ENCODE peak calls at places on chromosome 3, in nine cellular contexts. Y is GM12865, Q is heart left ventricle, M is tibial nerve, E is lower lobe of right lung, W is AG09319, D is AG10803, T is tibial artery, K is HFF-Myc. P is an unnamed sample.

GRCh38 chr3:120448707-120449650 is 1.8 kb downstream of the FSTL1 start:
- DNase-seq in Y (no peak), Q (no peak), M (no peak), E (no peak), W (no peak), D (peak), T (no peak), K (no peak), P (no peak)

GRCh38 chr3:172111163-172111562 is 71.8 kb downstream of the FNDC3B start:
- DNase-seq in Y (no peak), Q (no peak), M (no peak), E (no peak), W (no peak), D (no peak), T (no peak), K (no peak), P (no peak)

GRCh38 chr3:138441742-138442141 is 7.3 kb downstream of the ESYT3 start:
- DNase-seq in Y (no peak), Q (no peak), M (no peak), E (no peak), W (no peak), D (peak), T (no peak), K (no peak), P (no peak)

GRCh38 chr3:120983321-120983665 is 75.3 kb downstream of the STXBP5L start:
- DNase-seq in Y (no peak), Q (no peak), M (no peak), E (no peak), W (no peak), D (no peak), T (no peak), K (no peak), P (no peak)

GRCh38 chr3:57011022-57011421 is 49.4 kb upstream of the SPATA12 start:
- DNase-seq in Y (no peak), Q (no peak), M (no peak), E (no peak), W (no peak), D (no peak), T (no peak), K (no peak), P (no peak)

GRCh38 chr3:131756405-131756804 is 253.6 kb upstream of the MRPL3 start:
- DNase-seq in Y (no peak), Q (no peak), M (no peak), E (no peak), W (no peak), D (no peak), T (no peak), K (no peak), P (no peak)

GRCh38 chr3:154759966-154760365 is 320.2 kb upstream of the MME start:
- DNase-seq in Y (no peak), Q (no peak), M (no peak), E (no peak), W (no peak), D (peak), T (no peak), K (no peak), P (no peak)

GRCh38 chr3:177037241-177037640 is 160.0 kb downstream of the TBL1XR1 start:
- DNase-seq in Y (no peak), Q (no peak), M (no peak), E (no peak), W (no peak), D (no peak), T (no peak), K (no peak), P (no peak)

GRCh38 chr3:99699841-99700240 is 61.4 kb downstream of the COL8A1 start:
- DNase-seq in Y (peak), Q (no peak), M (no peak), E (no peak), W (no peak), D (peak), T (no peak), K (no peak), P (no peak)

GRCh38 chr3:32455609-32456428 is 46.8 kb downstream of the CMTM6 start:
- DNase-seq in Y (no peak), Q (no peak), M (no peak), E (no peak), W (no peak), D (no peak), T (no peak), K (no peak), P (peak)

GRCh38 chr3:148074916-148075315 is 622.8 kb upstream of the AGTR1 start:
- DNase-seq in Y (no peak), Q (no peak), M (no peak), E (no peak), W (no peak), D (no peak), T (no peak), K (no peak), P (no peak)

DNA sequence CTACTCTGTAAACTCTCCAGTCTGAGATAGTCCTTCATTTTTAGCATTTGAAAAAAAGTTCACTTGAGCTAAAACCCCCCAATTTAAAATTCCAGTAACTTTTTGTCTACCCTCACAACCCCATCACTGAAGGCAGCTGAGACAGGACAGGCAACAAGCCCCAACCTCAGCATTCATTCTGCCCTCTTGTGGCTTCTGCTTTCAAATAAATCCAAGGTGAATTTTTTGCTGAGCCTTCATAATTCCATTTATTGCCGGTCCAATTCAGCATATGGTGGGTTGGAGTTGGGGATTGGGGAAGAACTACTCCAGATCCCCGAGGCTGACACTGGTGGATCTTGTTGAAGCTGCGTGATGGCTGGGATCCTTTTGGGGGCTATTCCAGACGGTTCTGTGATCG is 88.4 kb upstream of the THRB start:
- DNase-seq in Y (no peak), Q (no peak), M (no peak), E (no peak), W (no peak), D (no peak), T (no peak), K (no peak), P (no peak)
- TF ChIP-seq CTCF in Y (no peak), Q (peak), M (no peak), E (no peak), W (peak), D (peak), T (peak), K (peak), P (no peak)

GRCh38 chr3:55434789-55435188 is 52.3 kb downstream of the WNT5A start:
- DNase-seq in Y (peak), Q (no peak), M (no peak), E (peak), W (no peak), D (no peak), T (no peak), K (no peak), P (peak)
- TF ChIP-seq CTCF in Y (peak), Q (no peak), M (no peak), E (peak), W (peak), D (peak), T (no peak), K (peak), P (peak)

GRCh38 chr3:184298759-184299487 is at the start of gene PSMD2:
- DNase-seq in Y (peak), Q (peak), M (peak), E (peak), W (peak), D (peak), T (peak), K (peak), P (peak)
- TF ChIP-seq CTCF in Y (no peak), Q (no peak), M (no peak), E (no peak), W (no peak), D (no peak), T (peak), K (no peak), P (no peak)

GRCh38 chr3:52930748-52931147 is 33.4 kb upstream of the STIMATE start:
- DNase-seq in Y (peak), Q (no peak), M (no peak), E (no peak), W (no peak), D (no peak), T (no peak), K (no peak), P (peak)

GRCh38 chr3:52926556-52926955 is 29.2 kb upstream of the STIMATE start:
- DNase-seq in Y (no peak), Q (no peak), M (no peak), E (no peak), W (no peak), D (no peak), T (no peak), K (no peak), P (no peak)

GRCh38 chr3:52934626-52935530 is 37.5 kb upstream of the STIMATE start:
- DNase-seq in Y (peak), Q (peak), M (peak), E (no peak), W (peak), D (peak), T (no peak), K (peak), P (peak)

GRCh38 chr3:52931328-52931727 is 34.0 kb upstream of the STIMATE start:
- DNase-seq in Y (no peak), Q (no peak), M (no peak), E (no peak), W (no peak), D (no peak), T (no peak), K (no peak), P (no peak)

GRCh38 chr3:52931889-52932288 is 34.5 kb upstream of the STIMATE start:
- DNase-seq in Y (peak), Q (no peak), M (no peak), E (no peak), W (no peak), D (no peak), T (no peak), K (no peak), P (no peak)
- TF ChIP-seq CTCF in Y (no peak), Q (no peak), M (no peak), E (no peak), W (no peak), D (no peak), T (no peak), K (no peak), P (no peak)

GRCh38 chr3:100708989-100709839 is at the start of gene TFG:
- DNase-seq in Y (peak), Q (peak), M (peak), E (peak), W (peak), D (peak), T (peak), K (peak), P (peak)

GRCh38 chr3:100706365-100706764 is 2.9 kb upstream of the TFG start:
- DNase-seq in Y (no peak), Q (no peak), M (no peak), E (no peak), W (no peak), D (peak), T (no peak), K (no peak), P (no peak)

GRCh38 chr3:100709840-100710235 is 544 bp downstream of the TFG start:
- DNase-seq in Y (peak), Q (peak), M (no peak), E (peak), W (no peak), D (peak), T (peak), K (no peak), P (peak)

GRCh38 chr3:100708644-100708988 is 678 bp upstream of the TFG start:
- DNase-seq in Y (no peak), Q (no peak), M (no peak), E (no peak), W (no peak), D (no peak), T (no peak), K (no peak), P (no peak)

GRCh38 chr3:100710355-100711198 is 1.3 kb downstream of the TFG start:
- DNase-seq in Y (peak), Q (peak), M (no peak), E (no peak), W (peak), D (peak), T (peak), K (peak), P (peak)
- TF ChIP-seq CTCF in Y (peak), Q (no peak), M (no peak), E (peak), W (peak), D (peak), T (no peak), K (peak), P (no peak)

GRCh38 chr3:36874351-36874874 is 70.4 kb downstream of the TRANK1 start:
- DNase-seq in Y (no peak), Q (no peak), M (no peak), E (no peak), W (no peak), D (peak), T (no peak), K (no peak), P (no peak)

GRCh38 chr3:36875397-36875796 is 69.5 kb downstream of the TRANK1 start:
- DNase-seq in Y (no peak), Q (no peak), M (no peak), E (no peak), W (no peak), D (no peak), T (no peak), K (no peak), P (no peak)

GRCh38 chr3:36867810-36868209 is 77.0 kb downstream of the TRANK1 start:
- DNase-seq in Y (no peak), Q (no peak), M (no peak), E (no peak), W (no peak), D (no peak), T (no peak), K (no peak), P (no peak)

GRCh38 chr3:36868614-36869436 is 76.0 kb downstream of the TRANK1 start:
- DNase-seq in Y (peak), Q (peak), M (no peak), E (no peak), W (peak), D (peak), T (no peak), K (peak), P (peak)

DNA sequence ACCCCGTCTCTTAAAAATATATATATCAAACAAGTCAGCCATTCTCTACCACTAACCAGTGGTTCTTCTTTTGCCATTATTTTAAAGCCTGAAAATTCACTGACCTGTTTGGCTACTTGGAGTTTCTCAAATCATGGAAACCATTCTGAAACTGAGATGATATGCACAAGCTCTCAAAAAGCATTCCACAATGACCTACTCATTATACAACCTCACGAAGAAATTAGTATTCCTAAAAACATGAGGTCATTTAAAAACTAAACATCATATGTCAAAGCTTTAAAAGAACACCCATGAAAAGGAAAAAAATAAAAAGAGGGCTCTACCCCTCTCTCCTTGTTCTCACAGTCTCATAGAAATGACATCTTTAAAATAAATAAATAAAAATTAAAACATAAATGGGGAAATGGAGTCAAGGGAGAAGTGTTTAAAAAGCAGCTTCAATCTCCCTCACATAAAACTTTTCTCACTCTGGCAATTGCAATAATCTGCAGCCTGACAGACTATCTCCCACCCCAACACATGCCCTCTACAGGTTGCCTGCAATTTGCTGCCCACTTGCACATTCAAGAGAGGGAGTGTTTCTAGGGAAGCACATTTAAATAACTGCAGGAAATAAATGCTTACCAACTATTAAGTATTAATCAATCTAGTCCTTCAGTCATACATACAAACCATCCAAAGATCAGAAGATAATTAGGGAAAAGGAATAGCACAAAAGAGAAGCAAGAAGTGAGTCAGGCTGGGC is 73.3 kb downstream of the TRANK1 start:
- DNase-seq in Y (no peak), Q (no peak), M (no peak), E (no peak), W (no peak), D (no peak), T (no peak), K (no peak), P (no peak)
- TF ChIP-seq CTCF in Y (no peak), Q (no peak), M (no peak), E (no peak), W (no peak), D (no peak), T (no peak), K (no peak), P (no peak)

DNA sequence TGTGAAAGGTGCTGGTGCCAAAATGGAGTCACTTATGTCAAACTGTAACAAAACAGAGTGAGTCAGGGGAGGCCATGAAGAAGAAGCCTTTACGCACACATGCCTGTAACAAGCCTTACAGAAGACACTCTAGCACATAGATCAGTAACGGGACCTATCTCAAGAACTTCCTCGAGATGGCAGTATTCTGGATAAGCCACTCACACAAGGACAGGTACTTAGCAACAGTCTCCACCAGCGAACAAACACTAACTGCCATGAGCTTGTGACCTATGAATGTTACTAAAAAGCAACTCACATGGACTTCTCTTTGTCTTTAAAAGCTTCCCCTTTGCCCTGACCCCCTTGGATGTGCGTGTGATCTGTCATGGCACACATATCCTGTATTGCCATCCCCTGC is 235.1 kb downstream of the CD47 start:
- DNase-seq in Y (peak), Q (no peak), M (no peak), E (no peak), W (no peak), D (peak), T (no peak), K (peak), P (no peak)
- TF ChIP-seq CTCF in Y (peak), Q (no peak), M (no peak), E (peak), W (no peak), D (peak), T (no peak), K (peak), P (no peak)

DNA sequence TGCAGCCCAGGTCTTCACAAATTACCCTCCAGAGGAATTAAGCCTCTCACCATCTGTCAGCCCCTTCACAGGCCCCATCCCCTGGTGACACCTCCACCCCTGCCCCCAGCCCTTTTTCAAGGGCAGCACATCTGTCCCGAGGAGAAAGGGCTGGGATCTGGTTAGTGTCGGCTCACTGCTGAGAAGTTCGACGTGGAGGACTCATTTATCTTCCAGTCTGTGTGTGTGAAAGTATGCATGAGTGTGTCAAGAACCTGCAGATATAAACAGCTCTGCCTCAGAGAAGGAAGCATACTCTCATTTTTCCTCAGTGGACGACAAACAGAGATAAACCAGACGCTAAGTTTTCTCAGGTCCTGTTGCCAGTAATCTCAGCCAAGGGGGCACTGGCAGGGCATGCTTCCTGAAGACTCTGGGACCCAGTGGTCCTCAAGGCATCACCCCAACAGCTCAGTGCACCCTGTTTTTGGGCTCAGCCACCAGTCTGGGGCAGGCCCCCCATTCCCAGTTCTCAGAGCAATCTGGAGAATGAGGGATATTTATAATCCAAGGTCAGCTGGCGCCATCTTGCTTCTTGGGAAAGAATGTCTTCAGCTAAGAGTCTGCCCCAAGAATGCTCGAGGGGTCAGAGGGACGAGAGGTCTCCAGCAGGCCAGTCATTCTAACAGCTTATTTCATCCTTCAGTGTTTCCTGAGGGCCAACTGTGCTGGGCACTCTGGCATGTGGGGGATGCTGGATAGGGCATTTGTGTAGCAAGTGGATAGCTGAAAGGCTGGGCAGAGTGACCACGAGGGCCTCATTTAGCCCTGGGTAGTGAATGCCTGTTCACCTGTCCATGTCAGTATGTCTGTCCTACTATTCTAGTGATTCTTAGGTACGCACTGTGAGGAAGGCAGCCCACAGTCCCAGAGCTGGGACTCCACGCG is 73.6 kb downstream of the ADCY5 start:
- DNase-seq in Y (no peak), Q (peak), M (no peak), E (no peak), W (no peak), D (no peak), T (peak), K (no peak), P (no peak)
- TF ChIP-seq CTCF in Y (no peak), Q (no peak), M (no peak), E (no peak), W (no peak), D (no peak), T (no peak), K (no peak), P (no peak)

P was measured in GM20000.